ENCODE peak calls at places on chromosomes 13 and 19, in four cellular contexts. Y is lower leg skin, X is bronchial epithelial cell, C is transverse colon. T is an unnamed sample.

GRCh38 chr13:47112205-47112896 is 215.5 kb upstream of the HTR2A start:
- DNase-seq in Y (no peak), X (peak), C (no peak), T (no peak)

GRCh38 chr19:29623726-29624488 is 17.8 kb downstream of the POP4 start:
- DNase-seq in Y (no peak), X (no peak), C (peak), T (no peak)

GRCh38 chr19:8449830-8450229 is 5.1 kb downstream of the HNRNPM start:
- DNase-seq in Y (no peak), X (peak), C (no peak), T (no peak)

GRCh38 chr13:57829496-57829895 is 198.0 kb downstream of the PCDH17 start:
- DNase-seq in Y (no peak), X (no peak), C (no peak), T (no peak)

GRCh38 chr13:75151081-75151643 is 330.8 kb downstream of the TBC1D4 start:
- DNase-seq in Y (no peak), X (no peak), C (no peak), T (no peak)

GRCh38 chr19:54023191-54023590 is 31.8 kb downstream of the CACNG6 start:
- DNase-seq in Y (no peak), X (no peak), C (no peak), T (no peak)

GRCh38 chr13:95957331-95957730 is 95.9 kb downstream of the UGGT2 start:
- DNase-seq in Y (no peak), X (no peak), C (no peak), T (no peak)

GRCh38 chr13:109657395-109657794 is 129.0 kb downstream of the IRS2 start:
- DNase-seq in Y (no peak), X (no peak), C (no peak), T (no peak)

GRCh38 chr13:113445791-113446487 is 7.3 kb downstream of the ADPRHL1 start:
- DNase-seq in Y (peak), X (no peak), C (no peak), T (no peak)
- H3K4me3 ChIP-seq in Y (no peak), X (no peak), C (no peak), T (no peak)

GRCh38 chr19:45147835-45148676 is 12.7 kb downstream of the NKPD1 start:
- DNase-seq in Y (no peak), X (no peak), C (no peak), T (no peak)
- TF ChIP-seq CTCF in Y (no peak), X (no peak), C (no peak), T (no peak)

DNA sequence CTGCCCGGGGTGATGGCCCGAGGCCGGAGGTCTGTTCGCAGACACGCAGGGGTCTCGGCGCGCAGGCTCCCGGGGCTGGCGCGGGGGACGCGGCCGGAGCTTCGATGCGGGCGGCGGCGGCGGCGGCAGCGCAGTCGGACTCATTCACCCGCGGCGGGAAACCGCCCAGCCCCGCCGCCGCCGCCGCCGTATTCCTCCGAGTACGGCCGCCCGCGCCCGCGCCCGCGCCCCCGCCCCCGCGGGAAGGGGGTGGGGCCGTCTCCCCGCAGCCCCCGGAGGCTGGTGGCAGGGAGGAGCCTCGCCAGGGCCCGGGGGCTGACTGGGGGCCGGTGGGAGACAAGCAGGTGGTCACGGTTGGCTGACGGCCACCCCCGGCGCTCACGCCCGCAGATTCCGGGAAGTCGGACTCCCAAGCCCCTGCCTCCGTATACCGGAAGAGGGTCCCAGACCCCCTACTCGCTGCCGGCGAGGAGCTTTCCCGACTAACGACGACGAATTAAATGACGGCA is at the start of gene C2CD4C:
- DNase-seq in Y (peak), X (no peak), C (no peak), T (peak)
- H3K4me3 ChIP-seq in Y (peak), X (peak), C (peak), T (peak)

DNA sequence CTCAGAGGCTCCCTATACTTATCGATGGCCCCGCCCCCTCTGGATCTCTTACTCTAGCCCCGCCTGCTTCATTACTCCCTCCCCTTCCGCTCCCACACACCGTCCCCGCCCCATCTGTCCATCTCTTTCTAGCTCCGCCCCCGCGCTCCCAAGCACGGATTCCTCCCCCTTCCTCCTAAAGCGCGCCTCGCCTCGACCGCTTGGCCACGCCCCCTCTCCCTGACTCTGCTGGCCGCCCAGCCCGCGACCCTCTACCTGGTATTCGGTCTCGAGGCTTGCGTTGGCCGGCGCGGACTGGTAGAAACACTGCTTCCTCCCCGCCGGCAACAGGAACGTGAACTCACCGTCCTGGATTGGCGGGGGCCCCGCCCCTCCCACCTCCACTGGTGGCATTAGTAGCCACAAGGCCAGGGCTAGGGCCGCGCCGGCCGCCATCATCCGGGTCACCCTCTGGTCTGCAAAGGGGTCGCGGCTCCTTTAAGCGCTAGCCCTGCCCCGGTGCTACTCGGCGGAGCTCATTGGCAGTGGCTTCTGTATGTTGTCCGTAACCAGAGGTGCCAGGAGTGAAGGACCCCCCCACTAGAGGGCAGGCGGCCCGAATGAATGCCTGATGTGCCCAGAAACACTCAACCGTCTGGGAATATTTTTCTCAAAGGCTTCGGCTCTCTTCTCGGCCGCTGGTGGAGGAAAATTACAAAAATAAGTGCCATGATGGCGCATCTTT is at the start of gene TMED1:
- DNase-seq in Y (peak), X (peak), C (peak), T (peak)
- TF ChIP-seq CTCF in Y (no peak), X (peak), C (peak), T (peak)

DNA sequence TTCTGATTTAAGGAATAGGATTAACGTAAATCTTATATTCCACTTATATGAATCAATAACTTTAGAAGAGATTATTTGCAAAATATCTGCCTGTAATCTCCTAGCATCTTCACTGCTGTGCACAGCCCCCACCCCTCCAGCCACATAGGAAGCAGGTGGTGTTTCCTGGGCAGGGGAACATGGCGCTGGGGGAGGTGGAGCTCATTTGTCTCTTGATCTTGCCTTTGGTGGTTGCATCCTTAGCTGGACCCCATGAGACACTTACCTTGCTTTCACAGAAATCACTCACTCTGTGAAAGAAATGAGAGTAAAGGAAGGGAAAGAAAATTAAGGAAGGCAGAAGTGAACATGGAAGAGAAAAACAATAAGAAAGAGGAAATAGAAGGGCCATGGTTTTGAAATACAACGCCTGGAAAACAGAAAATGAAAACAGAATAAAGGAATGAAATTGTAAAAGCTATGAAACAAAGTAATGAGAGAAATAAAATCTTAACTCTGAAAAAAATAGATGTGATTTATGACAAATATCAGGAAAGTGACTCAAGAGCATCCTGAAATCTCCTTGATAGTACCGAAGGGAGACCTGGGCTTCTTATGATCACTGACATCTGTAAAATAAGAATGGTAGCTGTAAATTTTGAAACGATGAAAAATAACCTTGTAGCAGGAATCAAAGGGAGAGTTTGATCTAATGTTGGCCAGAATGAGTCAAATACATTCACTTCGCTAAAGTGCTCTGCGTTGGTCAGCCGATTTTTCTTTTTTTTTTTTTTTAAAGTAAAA is 17.2 kb upstream of the RNASEH2B start:
- DNase-seq in Y (no peak), X (no peak), C (peak), T (no peak)
- H3K4me3 ChIP-seq in Y (no peak), X (no peak), C (no peak), T (no peak)

DNA sequence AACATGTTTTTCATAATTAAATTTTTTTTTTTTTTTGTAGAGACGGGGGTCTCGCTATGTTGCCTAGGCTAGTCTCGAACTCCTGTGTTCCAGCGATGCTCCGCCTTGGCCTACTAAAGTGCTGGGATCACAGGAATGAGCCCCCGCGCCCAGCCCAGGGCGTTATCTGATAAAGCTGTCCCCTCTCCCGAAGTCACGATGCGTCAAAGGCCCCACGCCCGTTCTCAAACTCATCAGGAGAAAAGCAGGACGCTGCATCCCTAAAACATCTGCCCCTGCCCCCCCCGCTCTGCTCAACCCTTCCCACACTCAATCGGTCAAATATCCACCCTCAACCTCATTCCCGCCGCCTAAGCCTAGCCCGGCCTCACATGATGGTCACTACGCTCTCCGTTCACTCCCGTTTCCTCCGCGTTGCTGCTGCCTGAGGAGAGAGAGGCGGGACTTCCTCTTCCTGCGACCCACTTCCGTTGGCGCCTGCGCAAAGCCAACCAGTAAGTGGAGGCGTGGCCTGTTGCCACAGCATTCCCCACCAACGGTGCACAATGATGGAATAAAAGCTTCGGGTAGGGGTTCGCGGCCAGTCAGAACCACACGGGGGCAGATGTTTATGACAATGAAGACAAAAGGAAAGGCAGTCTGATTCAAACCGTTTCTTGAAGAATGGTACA is at the start of gene SNRPD2:
- DNase-seq in Y (peak), X (peak), C (peak), T (peak)
- TF ChIP-seq CTCF in Y (no peak), X (no peak), C (no peak), T (no peak)

GRCh38 chr19:35525873-35526272 is 2.2 kb downstream of the SBSN start:
- DNase-seq in Y (no peak), X (no peak), C (no peak), T (no peak)
- H3K4me3 ChIP-seq in Y (no peak), X (no peak), C (no peak), T (no peak)

DNA sequence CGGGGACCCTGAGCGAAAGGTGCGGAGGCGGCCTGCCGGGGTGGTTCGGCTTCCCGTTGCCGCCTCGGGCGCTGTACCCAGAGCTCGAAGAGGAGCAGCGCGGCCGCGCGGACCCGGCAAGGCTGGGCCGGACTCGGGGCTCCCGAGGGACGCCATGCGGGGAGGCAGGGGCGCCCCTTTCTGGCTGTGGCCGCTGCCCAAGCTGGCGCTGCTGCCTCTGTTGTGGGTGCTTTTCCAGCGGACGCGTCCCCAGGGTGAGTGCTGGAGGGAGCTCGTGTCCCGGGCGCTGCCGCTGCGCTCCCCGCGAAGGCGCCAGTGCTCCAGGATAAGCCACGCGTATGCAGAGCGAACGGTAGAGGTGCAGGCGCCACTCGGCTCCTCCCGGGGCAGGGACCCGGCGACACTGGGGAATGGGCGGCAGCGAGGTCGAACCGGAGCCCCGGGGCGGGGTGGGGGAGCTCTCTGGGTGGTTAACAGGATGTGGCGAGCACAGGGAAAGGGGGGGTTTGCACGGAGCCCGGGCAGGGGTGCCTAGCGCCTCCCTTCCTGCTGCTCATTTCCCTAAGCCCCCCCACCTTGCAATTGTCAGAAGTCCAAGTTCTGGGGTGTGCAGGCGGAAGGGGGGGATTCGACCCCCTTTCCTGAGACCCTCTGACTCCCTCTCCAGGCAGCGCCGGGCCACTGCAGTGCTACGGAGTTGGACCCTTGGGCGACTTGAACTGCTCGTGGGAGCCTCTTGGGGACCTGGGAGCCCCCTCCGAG is at the start of gene IL27RA:
- DNase-seq in Y (peak), X (peak), C (peak), T (peak)
- TF ChIP-seq CTCF in Y (no peak), X (peak), C (peak), T (no peak)

GRCh38 chr19:41734585-41734984 is 20.7 kb upstream of the CEACAM6 start:
- DNase-seq in Y (no peak), X (peak), C (peak), T (no peak)
- H3K4me3 ChIP-seq in Y (no peak), X (no peak), C (no peak), T (no peak)

T was measured in ascending aorta.